ENCODE peak calls at places on chromosome 1, in eight cellular contexts. V is PC-3; Y is AG04450; U is GM23338; O is AG04449; D is CD4-positive, alpha-beta T cell; G is fibroblast of lung; S is activated CD8-positive, alpha-beta T cell treated with anti-CD3 and anti-CD28 coated beads for 36 hours. L is an unnamed sample.

GRCh38 chr1:1906185-1907097 is 8.6 kb upstream of the CALML6 start:
- DNase-seq in V (peak), Y (peak), U (peak), O (no peak), D (peak), G (peak), S (peak), L (peak)

GRCh38 chr1:202680586-202681352 is 29.5 kb downstream of the SYT2 start:
- DNase-seq in V (no peak), Y (no peak), U (peak), O (no peak), D (no peak), G (no peak), S (no peak), L (no peak)

GRCh38 chr1:236823559-236823958 is 28.5 kb downstream of the MTR start:
- DNase-seq in V (no peak), Y (no peak), U (no peak), O (no peak), D (no peak), G (no peak), S (no peak), L (no peak)

GRCh38 chr1:157968503-157968902 is 24.9 kb upstream of the KIRREL1 start:
- DNase-seq in V (peak), Y (peak), U (no peak), O (no peak), D (no peak), G (peak), S (no peak), L (no peak)

GRCh38 chr1:115643636-115644035 is 1.9 kb downstream of the VANGL1 start:
- DNase-seq in V (no peak), Y (no peak), U (no peak), O (no peak), D (no peak), G (no peak), S (no peak), L (no peak)

GRCh38 chr1:209802780-209803152 is 3.2 kb downstream of the IRF6 start:
- DNase-seq in V (no peak), Y (no peak), U (no peak), O (no peak), D (no peak), G (no peak), S (no peak), L (no peak)

GRCh38 chr1:221100196-221100950 is 221.1 kb downstream of the HLX start:
- DNase-seq in V (peak), Y (no peak), U (no peak), O (peak), D (no peak), G (peak), S (no peak), L (no peak)

GRCh38 chr1:21706151-21706835 is 37.1 kb upstream of the RAP1GAP start:
- DNase-seq in V (no peak), Y (no peak), U (peak), O (no peak), D (no peak), G (peak), S (no peak), L (no peak)

GRCh38 chr1:35361638-35362037 is 93.1 kb downstream of the ZMYM4 start:
- DNase-seq in V (no peak), Y (no peak), U (peak), O (no peak), D (no peak), G (no peak), S (no peak), L (no peak)

GRCh38 chr1:215052256-215052655 is 30.3 kb upstream of the KCNK2 start:
- DNase-seq in V (no peak), Y (no peak), U (no peak), O (peak), D (no peak), G (no peak), S (no peak), L (no peak)

GRCh38 chr1:164764333-164764732 is 205.3 kb downstream of the PBX1 start:
- DNase-seq in V (no peak), Y (no peak), U (no peak), O (no peak), D (no peak), G (no peak), S (no peak), L (no peak)

GRCh38 chr1:234779160-234779538 is 169.2 kb upstream of the IRF2BP2 start:
- DNase-seq in V (no peak), Y (no peak), U (no peak), O (no peak), D (no peak), G (no peak), S (no peak), L (no peak)

GRCh38 chr1:40161888-40162397 is 756 bp downstream of the RLF start:
- DNase-seq in V (no peak), Y (no peak), U (no peak), O (no peak), D (no peak), G (no peak), S (no peak), L (no peak)
- TF ChIP-seq CTCF in V (peak), Y (peak), U (no peak), O (no peak), D (no peak), G (no peak), S (no peak), L (no peak)

GRCh38 chr1:200874694-200875093 is 1.9 kb downstream of the GPR25 start:
- DNase-seq in V (no peak), Y (no peak), U (no peak), O (no peak), D (no peak), G (no peak), S (no peak), L (peak)

GRCh38 chr1:200872446-200873115 is at the start of gene GPR25:
- DNase-seq in V (no peak), Y (no peak), U (no peak), O (no peak), D (no peak), G (no peak), S (no peak), L (peak)

GRCh38 chr1:200875416-200875815 is 2.6 kb downstream of the GPR25 start:
- DNase-seq in V (no peak), Y (no peak), U (no peak), O (no peak), D (no peak), G (no peak), S (no peak), L (no peak)

GRCh38 chr1:200873116-200873670 is 412 bp downstream of the GPR25 start:
- DNase-seq in V (no peak), Y (no peak), U (peak), O (no peak), D (no peak), G (no peak), S (no peak), L (peak)

GRCh38 chr1:200873671-200874397 is 1.1 kb downstream of the GPR25 start:
- DNase-seq in V (no peak), Y (no peak), U (peak), O (no peak), D (no peak), G (no peak), S (peak), L (peak)
- TF ChIP-seq CTCF in V (no peak), Y (no peak), U (no peak), O (no peak), D (no peak), G (no peak), S (no peak), L (no peak)

DNA sequence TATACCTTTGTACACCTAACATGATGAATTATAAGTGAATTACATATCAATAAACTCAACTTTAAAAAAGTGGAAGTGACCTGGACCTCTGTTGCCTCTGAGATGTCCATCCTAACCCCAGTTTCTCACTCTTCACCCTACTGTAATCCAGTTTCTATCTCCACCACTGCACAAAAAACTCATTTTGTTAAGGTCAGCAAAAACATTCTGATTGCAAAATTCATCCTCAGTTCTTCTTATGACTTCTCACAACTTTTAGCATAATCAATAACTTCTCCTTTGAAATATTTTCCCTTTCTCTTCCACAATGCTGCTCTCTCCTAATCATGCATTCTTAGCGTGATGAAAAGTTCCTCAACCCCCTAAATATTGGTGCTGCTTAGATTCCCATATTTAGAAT is 129.8 kb downstream of the CRB1 start:
- DNase-seq in V (no peak), Y (no peak), U (no peak), O (no peak), D (no peak), G (no peak), S (no peak), L (no peak)
- TF ChIP-seq CTCF in V (no peak), Y (no peak), U (no peak), O (no peak), D (no peak), G (no peak), S (no peak), L (no peak)

DNA sequence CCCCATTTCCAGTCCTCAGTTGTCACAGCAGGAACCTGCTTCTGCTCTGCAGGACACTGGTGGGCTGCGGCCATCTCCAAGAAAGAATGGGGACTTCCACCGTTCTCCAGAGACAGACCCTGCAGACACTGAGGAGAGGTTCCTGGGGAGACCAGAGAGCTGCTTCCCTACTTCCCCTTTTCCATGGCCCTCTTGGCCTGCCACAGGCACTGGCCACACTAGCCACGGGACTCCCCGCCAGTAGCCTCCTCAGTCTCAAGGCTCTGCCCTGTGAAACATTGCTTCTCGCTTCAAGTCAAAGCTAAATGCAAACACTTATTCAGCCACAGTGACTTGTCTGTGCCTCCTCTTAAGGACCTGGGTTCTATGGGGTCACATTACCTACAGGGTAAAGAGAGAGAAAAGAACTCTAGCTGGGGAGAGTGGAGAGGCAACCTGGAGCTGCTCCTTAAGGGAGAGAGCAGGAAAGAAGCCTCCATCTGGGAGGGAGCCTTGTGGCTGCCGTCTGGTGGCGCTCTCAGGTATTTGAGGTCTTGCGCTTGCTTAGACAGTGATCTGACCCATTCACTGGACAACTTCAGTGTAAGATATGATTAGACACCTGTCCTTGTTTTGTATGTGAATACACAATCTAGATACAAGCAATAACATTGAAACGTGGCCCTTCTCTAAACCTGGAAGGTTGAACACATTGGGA is 5.4 kb upstream of the SLAMF8 start:
- DNase-seq in V (no peak), Y (peak), U (peak), O (no peak), D (no peak), G (peak), S (no peak), L (no peak)
- TF ChIP-seq CTCF in V (no peak), Y (peak), U (peak), O (peak), D (peak), G (no peak), S (no peak), L (no peak)

GRCh38 chr1:62720946-62721554 is 32.9 kb upstream of the DOCK7 start:
- DNase-seq in V (no peak), Y (no peak), U (no peak), O (no peak), D (no peak), G (no peak), S (no peak), L (no peak)

GRCh38 chr1:62716397-62716796 is 28.2 kb upstream of the DOCK7 start:
- DNase-seq in V (no peak), Y (no peak), U (no peak), O (no peak), D (no peak), G (no peak), S (no peak), L (no peak)

GRCh38 chr1:62722796-62723195 is 34.6 kb upstream of the DOCK7 start:
- DNase-seq in V (no peak), Y (no peak), U (no peak), O (no peak), D (no peak), G (no peak), S (no peak), L (no peak)

GRCh38 chr1:62712625-62713243 is 24.5 kb upstream of the DOCK7 start:
- DNase-seq in V (peak), Y (no peak), U (no peak), O (no peak), D (no peak), G (no peak), S (no peak), L (no peak)

GRCh38 chr1:62717483-62717882 is 29.3 kb upstream of the DOCK7 start:
- DNase-seq in V (no peak), Y (no peak), U (no peak), O (no peak), D (no peak), G (no peak), S (no peak), L (no peak)
- TF ChIP-seq CTCF in V (no peak), Y (no peak), U (no peak), O (no peak), D (no peak), G (no peak), S (no peak), L (no peak)

L was measured in osteocyte.